ENCODE peak calls at places on chromosome 1, in four cellular contexts. B is H9, S is H1, L is IMR-90. F is an unnamed sample.

GRCh38 chr1:109530457-109531204 is 9.0 kb upstream of the GPR61 start:
- DNase-seq in B (no peak), S (no peak), L (no peak), F (no peak)

GRCh38 chr1:17768651-17769241 is 13.6 kb downstream of the ACTL8 start:
- DNase-seq in B (no peak), S (no peak), L (peak), F (no peak)

GRCh38 chr1:212860713-212861581 is 2.9 kb downstream of the FLVCR1 start:
- DNase-seq in B (no peak), S (no peak), L (peak), F (no peak)

GRCh38 chr1:25796807-25797458 is 3.1 kb upstream of the SELENON start:
- DNase-seq in B (peak), S (peak), L (peak), F (peak)

GRCh38 chr1:2050482-2050792 is 226 bp downstream of the PRKCZ start:
- DNase-seq in B (no peak), S (no peak), L (no peak), F (no peak)

GRCh38 chr1:241499910-241500309 is 19.6 kb downstream of the FH start:
- DNase-seq in B (no peak), S (no peak), L (peak), F (no peak)

GRCh38 chr1:33301273-33301984 is 19.5 kb downstream of the A3GALT2 start:
- DNase-seq in B (no peak), S (no peak), L (peak), F (no peak)

GRCh38 chr1:105556266-105556665 is 1500.2 kb upstream of the PRMT6 start:
- DNase-seq in B (no peak), S (no peak), L (no peak), F (no peak)

GRCh38 chr1:165075725-165076370 is 280.7 kb downstream of the LMX1A start:
- DNase-seq in B (peak), S (no peak), L (peak), F (no peak)

GRCh38 chr1:244325056-244325764 is 126.5 kb downstream of the ADSS2 start:
- DNase-seq in B (peak), S (no peak), L (peak), F (no peak)

GRCh38 chr1:112636597-112637256 is 17.1 kb downstream of the CAPZA1 start:
- DNase-seq in B (no peak), S (no peak), L (no peak), F (no peak)

GRCh38 chr1:222886194-222887126 is 71.6 kb downstream of the DISP1 start:
- DNase-seq in B (no peak), S (no peak), L (peak), F (no peak)

GRCh38 chr1:215845224-215845902 is 278.3 kb downstream of the KCTD3 start:
- DNase-seq in B (no peak), S (no peak), L (peak), F (no peak)

GRCh38 chr1:174964261-174964984 is 35.3 kb upstream of the CACYBP start:
- DNase-seq in B (no peak), S (no peak), L (no peak), F (no peak)

GRCh38 chr1:2255420-2256369 is 27.6 kb downstream of the SKI start:
- DNase-seq in B (peak), S (no peak), L (peak), F (no peak)

GRCh38 chr1:94169126-94169525 is 48.2 kb upstream of the ABCA4 start:
- DNase-seq in B (no peak), S (no peak), L (no peak), F (no peak)

GRCh38 chr1:201219481-201220387 is 29.1 kb downstream of the IGFN1 start:
- DNase-seq in B (no peak), S (no peak), L (no peak), F (no peak)

GRCh38 chr1:115642168-115643072 is 650 bp downstream of the VANGL1 start:
- DNase-seq in B (peak), S (no peak), L (peak), F (peak)

GRCh38 chr1:109566982-109567381 is 18.6 kb downstream of the GNAI3 start:
- DNase-seq in B (no peak), S (no peak), L (no peak), F (no peak)

GRCh38 chr1:15617874-15618684 is 821 bp downstream of the DDI2 start:
- DNase-seq in B (peak), S (no peak), L (no peak), F (no peak)

GRCh38 chr1:156654700-156655099 is 12.8 kb downstream of the BCAN start:
- DNase-seq in B (no peak), S (no peak), L (no peak), F (no peak)

GRCh38 chr1:164675342-164675904 is 116.4 kb downstream of the PBX1 start:
- DNase-seq in B (no peak), S (no peak), L (peak), F (no peak)

GRCh38 chr1:226046240-226046639 is 16.3 kb upstream of the H3-3A start:
- DNase-seq in B (no peak), S (no peak), L (peak), F (no peak)

GRCh38 chr1:108708726-108709660 is 3.7 kb upstream of the FNDC7 start:
- DNase-seq in B (peak), S (no peak), L (no peak), F (no peak)

GRCh38 chr1:240474133-240474614 is 137.8 kb downstream of the GREM2 start:
- DNase-seq in B (no peak), S (no peak), L (peak), F (no peak)

GRCh38 chr1:78157162-78157561 is 111.4 kb downstream of the GIPC2 start:
- DNase-seq in B (no peak), S (no peak), L (peak), F (no peak)

GRCh38 chr1:20100632-20101355 is 18.5 kb downstream of the PLA2G2D start:
- DNase-seq in B (peak), S (peak), L (peak), F (peak)

GRCh38 chr1:8407652-8408051 is 89.7 kb downstream of the SLC45A1 start:
- DNase-seq in B (no peak), S (no peak), L (no peak), F (no peak)

GRCh38 chr1:8409666-8410065 is 91.8 kb downstream of the SLC45A1 start:
- DNase-seq in B (no peak), S (no peak), L (no peak), F (no peak)

GRCh38 chr1:8408151-8408839 is 90.4 kb downstream of the SLC45A1 start:
- DNase-seq in B (no peak), S (no peak), L (peak), F (no peak)

GRCh38 chr1:8410791-8411190 is 92.9 kb downstream of the SLC45A1 start:
- DNase-seq in B (no peak), S (no peak), L (peak), F (no peak)

GRCh38 chr1:8409107-8409506 is 91.2 kb downstream of the SLC45A1 start:
- DNase-seq in B (no peak), S (no peak), L (peak), F (no peak)
- H3K4ac ChIP-seq in B (no peak), S (no peak), L (peak), F (no peak)

DNA sequence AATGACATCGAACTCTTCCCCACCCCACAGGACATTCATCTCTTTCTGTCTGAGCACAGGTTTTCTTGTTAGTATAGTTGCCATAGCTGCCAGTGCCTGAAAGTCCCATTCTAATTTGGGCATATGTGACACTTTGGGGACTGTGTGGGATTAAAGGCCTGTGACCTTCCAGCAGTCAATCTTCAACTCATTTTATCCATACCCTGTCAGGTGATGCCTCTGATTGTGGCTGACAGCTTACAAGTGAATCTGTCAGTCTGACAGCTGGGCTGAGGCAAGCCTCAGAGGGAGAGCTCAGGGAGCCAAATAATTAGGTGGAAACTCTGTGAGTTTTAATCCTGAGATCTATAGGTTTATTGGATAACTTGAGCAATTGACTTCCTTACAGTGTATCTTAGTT is 29.6 kb downstream of the ZCCHC17 start:
- DNase-seq in B (no peak), S (no peak), L (no peak), F (no peak)
- H3K4ac ChIP-seq in B (no peak), S (no peak), L (no peak), F (no peak)

DNA sequence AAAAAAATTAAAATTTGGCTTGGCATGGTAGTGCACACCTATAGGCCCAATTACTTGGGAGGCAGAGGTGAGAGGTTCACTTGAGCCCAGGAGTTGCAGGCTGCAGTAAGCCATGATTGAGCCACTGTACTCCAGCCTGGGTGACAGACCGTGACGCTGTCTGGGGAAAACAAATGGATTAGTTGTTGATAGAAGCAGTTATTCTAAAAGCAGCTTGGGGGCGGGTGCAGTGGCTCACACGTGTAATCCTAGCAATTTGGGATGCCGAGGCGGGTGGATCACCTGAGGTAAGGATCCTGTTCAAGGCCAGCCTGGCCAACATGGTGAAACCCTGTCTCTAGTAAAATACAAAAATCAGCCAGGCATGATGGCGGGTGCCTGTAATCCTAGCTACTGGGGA is 40.3 kb downstream of the KIF1B start:
- DNase-seq in B (no peak), S (no peak), L (no peak), F (no peak)
- H3K4ac ChIP-seq in B (no peak), S (no peak), L (no peak), F (no peak)

GRCh38 chr1:228144213-228145049 is 4.4 kb downstream of the GUK1 start:
- DNase-seq in B (no peak), S (no peak), L (no peak), F (no peak)
- H3K4ac ChIP-seq in B (no peak), S (no peak), L (no peak), F (no peak)

F was measured in neuronal stem cell.